ENCODE peak calls at places on chromosome 12, in seven cellular contexts. W is NCI-H1105 treated with DMSO at 0.1 percent for 48 hours; C is heart left ventricle; Y is activated naive CD8-positive, alpha-beta T cell treated with anti-CD3 and anti-CD28 coated beads for 36 hours; F is stimulated activated naive CD4-positive, alpha-beta T cell; Q is NCI-H2171; J is T-helper 2 cell. D is an unnamed sample.
A peak's percentile ranks its signal among the peaks of the same experiment; 100 is the strongest.

GRCh38 chr12:1920971-1921370 is 2.5 kb upstream of the CACNA2D4 start:
- DNase-seq in W (no peak), C (no peak), Y (no peak), F (no peak), Q (no peak), J (no peak), D (no peak)

GRCh38 chr12:111074965-111075364 is 154.6 kb upstream of the MYL2 start:
- DNase-seq in W (no peak), C (no peak), Y (no peak), F (no peak), Q (peak; percentile 74), J (no peak), D (no peak)

GRCh38 chr12:57209916-57210315 is 6.7 kb upstream of the NXPH4 start:
- DNase-seq in W (no peak), C (no peak), Y (no peak), F (no peak), Q (no peak), J (no peak), D (no peak)

GRCh38 chr12:83473408-83474095 is 786.8 kb downstream of the TMTC2 start:
- DNase-seq in W (no peak), C (no peak), Y (no peak), F (no peak), Q (no peak), J (no peak), D (no peak)

GRCh38 chr12:94100254-94100653 is 48.1 kb upstream of the PLXNC1 start:
- DNase-seq in W (no peak), C (no peak), Y (no peak), F (no peak), Q (no peak), J (no peak), D (peak; percentile 5)

GRCh38 chr12:6774557-6775062 is 2.3 kb downstream of the LAG3 start:
- DNase-seq in W (no peak), C (no peak), Y (peak; percentile 57), F (no peak), Q (no peak), J (no peak), D (no peak)

GRCh38 chr12:84911331-84912190 is 1.0 kb downstream of the SLC6A15 start:
- DNase-seq in W (peak; percentile 81), C (no peak), Y (no peak), F (no peak), Q (peak; percentile 63), J (no peak), D (peak; percentile 77)

GRCh38 chr12:1117371-1117770 is 126.3 kb downstream of the ERC1 start:
- DNase-seq in W (no peak), C (no peak), Y (no peak), F (no peak), Q (no peak), J (no peak), D (no peak)

GRCh38 chr12:19189522-19189921 is 60.0 kb downstream of the PLEKHA5 start:
- DNase-seq in W (no peak), C (no peak), Y (no peak), F (no peak), Q (no peak), J (no peak), D (no peak)

GRCh38 chr12:3803865-3804472 is 51.1 kb upstream of the CRACR2A start:
- DNase-seq in W (peak; percentile 74), C (peak; percentile 73), Y (peak; percentile 55), F (peak; percentile 54), Q (peak; percentile 86), J (peak; percentile 57), D (peak; percentile 76)

GRCh38 chr12:81626406-81626805 is 132.7 kb downstream of the PPFIA2 start:
- DNase-seq in W (peak; percentile 55), C (no peak), Y (no peak), F (no peak), Q (no peak), J (no peak), D (no peak)

GRCh38 chr12:128551266-128552025 is 272.3 kb downstream of the SLC15A4 start:
- DNase-seq in W (peak; percentile 93), C (no peak), Y (no peak), F (no peak), Q (no peak), J (no peak), D (peak; percentile 13)

GRCh38 chr12:28539691-28540323 is 349.6 kb downstream of the CCDC91 start:
- DNase-seq in W (no peak), C (no peak), Y (no peak), F (no peak), Q (no peak), J (no peak), D (no peak)

GRCh38 chr12:115404761-115405470 is 720.9 kb upstream of the TBX3 start:
- DNase-seq in W (no peak), C (no peak), Y (no peak), F (no peak), Q (no peak), J (no peak), D (no peak)

GRCh38 chr12:65631621-65632111 is 192.6 kb upstream of the HMGA2 start:
- DNase-seq in W (no peak), C (no peak), Y (no peak), F (no peak), Q (no peak), J (no peak), D (no peak)

GRCh38 chr12:47276253-47277070 is 196.7 kb upstream of the AMIGO2 start:
- DNase-seq in W (no peak), C (peak; percentile 43), Y (peak; percentile 56), F (peak; percentile 43), Q (no peak), J (no peak), D (no peak)

GRCh38 chr12:115763376-115763775 is 514.1 kb downstream of the MED13L start:
- DNase-seq in W (peak; percentile 33), C (no peak), Y (no peak), F (no peak), Q (no peak), J (no peak), D (no peak)

GRCh38 chr12:52945389-52946232 is 3.3 kb upstream of the KRT18 start:
- DNase-seq in W (no peak), C (no peak), Y (no peak), F (no peak), Q (no peak), J (no peak), D (no peak)

GRCh38 chr12:57613427-57614109 is 2.3 kb downstream of the ARHGEF25 start:
- DNase-seq in W (no peak), C (no peak), Y (no peak), F (no peak), Q (no peak), J (no peak), D (no peak)

GRCh38 chr12:84974177-84974815 is 61.7 kb upstream of the SLC6A15 start:
- DNase-seq in W (no peak), C (no peak), Y (no peak), F (no peak), Q (no peak), J (no peak), D (no peak)

GRCh38 chr12:122870867-122871664 is 24.9 kb downstream of the VPS37B start:
- DNase-seq in W (no peak), C (no peak), Y (no peak), F (no peak), Q (no peak), J (no peak), D (no peak)

GRCh38 chr12:88625316-88625715 is 45.0 kb upstream of the KITLG start:
- DNase-seq in W (no peak), C (no peak), Y (no peak), F (no peak), Q (no peak), J (no peak), D (no peak)

GRCh38 chr12:93714382-93714781 is 37.2 kb downstream of the CRADD start:
- DNase-seq in W (no peak), C (no peak), Y (no peak), F (no peak), Q (no peak), J (no peak), D (no peak)

D was measured in NCI-H345.